ENCODE peak calls at places on chromosomes 16 and 17, in four cellular contexts. Y is omental fat pad, K is IMR-90, L is nucleus accumbens. I is an unnamed sample.
A peak's percentile ranks its signal among the peaks of the same experiment; 100 is the strongest.

GRCh38 chr17:40331743-40332641 is 23.0 kb downstream of the RARA start:
- DNase-seq in Y (no peak), K (no peak), L (peak; percentile 65), I (no peak)

GRCh38 chr17:31494259-31495048 is 103.0 kb downstream of the RAB11FIP4 start:
- DNase-seq in Y (no peak), K (no peak), L (no peak), I (no peak)

GRCh38 chr16:21159281-21159951 is 942 bp downstream of the LDAF1 start:
- DNase-seq in Y (peak; percentile 24), K (no peak), L (no peak), I (no peak)

GRCh38 chr16:24509536-24509935 is 29.8 kb upstream of the RBBP6 start:
- DNase-seq in Y (no peak), K (no peak), L (no peak), I (no peak)

GRCh38 chr16:85659805-85660511 is 28.8 kb downstream of the GINS2 start:
- DNase-seq in Y (no peak), K (peak; percentile 41), L (peak; percentile 42), I (no peak)

GRCh38 chr17:17567114-17567513 is 24.4 kb downstream of the PEMT start:
- DNase-seq in Y (no peak), K (no peak), L (no peak), I (no peak)

GRCh38 chr16:85396879-85397871 is 215.9 kb upstream of the GSE1 start:
- DNase-seq in Y (no peak), K (no peak), L (no peak), I (peak; percentile 79)

GRCh38 chr17:15171433-15172047 is 93.6 kb downstream of the PMP22 start:
- DNase-seq in Y (peak; percentile 31), K (peak; percentile 75), L (peak; percentile 49), I (peak; percentile 61)

GRCh38 chr16:77816293-77816692 is 27.9 kb downstream of the VAT1L start:
- DNase-seq in Y (no peak), K (peak; percentile 81), L (no peak), I (no peak)

GRCh38 chr16:65510850-65511249 is 389.0 kb upstream of the CDH11 start:
- DNase-seq in Y (no peak), K (peak; percentile 64), L (no peak), I (peak; percentile 5)

GRCh38 chr17:72069744-72070143 is 51.1 kb upstream of the SOX9 start:
- DNase-seq in Y (no peak), K (no peak), L (no peak), I (no peak)

GRCh38 chr17:31283841-31284240 is 13.2 kb downstream of the OMG start:
- DNase-seq in Y (no peak), K (no peak), L (no peak), I (no peak)

GRCh38 chr17:34997355-34997862 is 17.1 kb downstream of the LIG3 start:
- DNase-seq in Y (no peak), K (peak; percentile 87), L (no peak), I (no peak)

GRCh38 chr17:42879596-42879985 is 21.0 kb upstream of the G6PC1 start:
- DNase-seq in Y (no peak), K (peak; percentile 48), L (no peak), I (no peak)

GRCh38 chr17:37657202-37657601 is 14.0 kb upstream of the DDX52 start:
- DNase-seq in Y (no peak), K (no peak), L (no peak), I (no peak)

GRCh38 chr16:88118376-88118775 is 167.1 kb downstream of the BANP start:
- DNase-seq in Y (no peak), K (no peak), L (no peak), I (no peak)

GRCh38 chr17:79925242-79925957 is 86.2 kb upstream of the CBX4 start:
- DNase-seq in Y (no peak), K (peak; percentile 25), L (peak; percentile 29), I (peak; percentile 86)

GRCh38 chr17:647340-648197 is 67.1 kb downstream of the VPS53 start:
- DNase-seq in Y (no peak), K (no peak), L (no peak), I (no peak)

GRCh38 chr17:8552582-8553320 is 77.8 kb downstream of the MYH10 start:
- DNase-seq in Y (no peak), K (peak; percentile 64), L (no peak), I (no peak)

GRCh38 chr16:86195863-86196630 is 297.1 kb downstream of the IRF8 start:
- DNase-seq in Y (no peak), K (no peak), L (no peak), I (no peak)

GRCh38 chr17:34739386-34739785 is 160.0 kb downstream of the TMEM132E start:
- DNase-seq in Y (no peak), K (no peak), L (no peak), I (no peak)

I was measured in SW480.